ENCODE peak calls at places on chromosome 16, in nine cellular contexts. U, T, F, I, V, M, Y, S and P are unnamed samples.
A peak's percentile ranks its signal among the peaks of the same experiment; 100 is the strongest.

GRCh38 chr16:10892782-10893181 is 15.8 kb downstream of the CIITA start:
- DNase-seq in Y (no peak), I (no peak), T (no peak), V (no peak), F (no peak), U (no peak), M (no peak), S (no peak), P (no peak)

GRCh38 chr16:85704900-85705846 is 16.4 kb upstream of the GINS2 start:
- DNase-seq in U (no peak), T (no peak), Y (no peak), V (no peak), S (no peak), M (no peak), F (no peak), I (no peak), P (no peak)

GRCh38 chr16:10751291-10751697 is 7.7 kb downstream of the NUBP1 start:
- DNase-seq in F (no peak), I (no peak), S (no peak), U (no peak), Y (no peak), T (no peak), V (no peak), M (no peak), P (no peak)

GRCh38 chr16:27437946-27438345 is 36.0 kb downstream of the IL21R start:
- DNase-seq in Y (no peak), I (no peak), T (no peak), F (no peak), U (no peak), M (no peak), S (no peak), V (no peak), P (no peak)

GRCh38 chr16:48608871-48609452 is 1.0 kb downstream of the N4BP1 start:
- DNase-seq in Y (no peak), M (no peak), V (no peak), I (no peak), S (no peak), F (no peak), T (no peak), U (no peak), P (peak; percentile 49)

GRCh38 chr16:31253642-31254045 is 6.1 kb upstream of the ITGAM start:
- DNase-seq in U (no peak), V (peak; percentile 44), M (no peak), I (no peak), S (no peak), T (peak; percentile 66), Y (no peak), F (no peak), P (peak; percentile 75)

GRCh38 chr16:48109496-48109895 is 46.3 kb downstream of the ABCC12 start:
- DNase-seq in T (no peak), V (no peak), Y (no peak), U (no peak), M (no peak), S (no peak), I (no peak), F (no peak), P (no peak)

GRCh38 chr16:1546430-1546829 is 13.0 kb downstream of the TMEM204 start:
- DNase-seq in T (no peak), F (no peak), I (no peak), S (no peak), Y (no peak), M (no peak), V (no peak), U (no peak), P (no peak)